ENCODE peak calls at places on chromosomes 6 and 20, in nine cellular contexts. R is GM04504; N is GM23338; E is amygdala; D is activated naive CD8-positive, alpha-beta T cell treated with anti-CD3 and anti-CD28 coated beads for 36 hours; U is naive B cell; M is NT2/D1; P is EL; J is stimulated activated naive CD8-positive, alpha-beta T cell treated with anti-CD3 and anti-CD28 coated beads, Interleukin-15, Interleukin-2, amounts not matched to agents 100 U/mL and 50 U/mL, for 24 hours. T is an unnamed sample.

GRCh38 chr6:97150932-97151331 is 132.1 kb downstream of the MMS22L start:
- DNase-seq in R (no peak), N (no peak), D (no peak), P (no peak), E (no peak), M (no peak), U (no peak), J (no peak), T (no peak)

GRCh38 chr6:37244430-37245310 is 12.9 kb upstream of the TBC1D22B start:
- DNase-seq in N (no peak), D (no peak), M (no peak), J (no peak), P (peak; percentile 100), E (peak; percentile 16), U (no peak), R (peak; percentile 100), T (no peak)

GRCh38 chr6:143158113-143158581 is 97.5 kb downstream of the AIG1 start:
- DNase-seq in J (no peak), N (no peak), D (no peak), E (no peak), P (peak; percentile 60), R (no peak), U (no peak), M (no peak), T (no peak)

GRCh38 chr6:15500901-15501805 is 161.7 kb downstream of the DTNBP1 start:
- DNase-seq in E (no peak), R (no peak), N (no peak), D (no peak), U (no peak), P (no peak), J (no peak), M (no peak), T (no peak)

GRCh38 chr20:58524814-58525213 is 9.6 kb upstream of the APCDD1L start:
- DNase-seq in U (no peak), M (no peak), E (no peak), P (peak; percentile 93), R (peak; percentile 65), N (no peak), J (no peak), D (no peak), T (no peak)

GRCh38 chr6:129513471-129513870 is 196.5 kb downstream of the ARHGAP18 start:
- DNase-seq in R (no peak), M (no peak), N (no peak), D (no peak), U (no peak), E (no peak), P (no peak), J (no peak), T (no peak)

GRCh38 chr6:68876792-68877493 is 241.9 kb downstream of the ADGRB3 start:
- DNase-seq in U (no peak), M (peak; percentile 2), J (no peak), P (peak; percentile 3), D (no peak), E (no peak), N (peak; percentile 46), R (no peak), T (no peak)

GRCh38 chr6:278494-278893 is 13.8 kb upstream of the DUSP22 start:
- DNase-seq in J (no peak), N (no peak), D (no peak), R (no peak), U (no peak), M (no peak), P (no peak), E (no peak), T (no peak)

GRCh38 chr6:34867484-34867883 is 20.4 kb downstream of the TAF11 start:
- DNase-seq in J (no peak), U (no peak), E (no peak), M (no peak), N (peak; percentile 28), D (no peak), R (no peak), P (no peak), T (no peak)

GRCh38 chr20:25867776-25868649 is 171.4 kb upstream of the ZNF337 start:
- DNase-seq in M (no peak), E (peak; percentile 84), J (peak; percentile 76), N (peak; percentile 88), R (no peak), P (peak; percentile 79), U (peak; percentile 59), D (peak; percentile 76), T (peak; percentile 86)

GRCh38 chr6:99822741-99823512 is 171.1 kb downstream of the MCHR2 start:
- DNase-seq in N (peak; percentile 29), U (no peak), M (no peak), R (peak; percentile 50), D (no peak), J (no peak), P (peak; percentile 71), E (peak; percentile 14), T (no peak)

GRCh38 chr6:137631323-137631722 is 137.1 kb upstream of the OLIG3 start:
- DNase-seq in U (no peak), J (no peak), D (no peak), R (no peak), M (no peak), E (no peak), N (peak; percentile 32), P (no peak), T (no peak)

GRCh38 chr6:134787261-134787871 is 162.5 kb downstream of the ALDH8A1 start:
- DNase-seq in N (no peak), D (no peak), E (no peak), M (no peak), J (no peak), P (peak; percentile 66), U (no peak), R (peak; percentile 14), T (no peak)

GRCh38 chr20:5722927-5723326 is 27.3 kb upstream of the SHLD1 start:
- DNase-seq in N (no peak), J (peak; percentile 15), P (no peak), E (no peak), R (no peak), D (peak; percentile 9), U (no peak), M (no peak), T (no peak)

GRCh38 chr6:48186746-48187145 is 75.7 kb upstream of the PTCHD4 start:
- DNase-seq in N (peak; percentile 60), U (no peak), P (no peak), D (no peak), M (no peak), E (no peak), R (no peak), J (no peak), T (no peak)

GRCh38 chr6:41344865-41345264 is 9.5 kb downstream of the NCR2 start:
- DNase-seq in R (no peak), E (no peak), N (no peak), P (no peak), D (peak; percentile 32), J (no peak), M (no peak), U (no peak), T (no peak)

GRCh38 chr6:118240878-118241528 is 307.1 kb upstream of the PLN start:
- DNase-seq in N (no peak), M (no peak), D (no peak), J (no peak), P (no peak), E (no peak), U (no peak), R (no peak), T (no peak)

GRCh38 chr20:57393321-57394086 is 2.3 kb downstream of the RBM38 start:
- DNase-seq in M (no peak), R (no peak), E (no peak), U (no peak), N (no peak), D (no peak), J (no peak), P (no peak), T (no peak)

GRCh38 chr20:37522258-37523011 is 1.4 kb downstream of the NNAT start:
- DNase-seq in E (no peak), D (no peak), J (no peak), P (no peak), R (no peak), U (no peak), N (peak; percentile 95), M (no peak), T (no peak)

GRCh38 chr6:125310994-125311649 is 9.4 kb upstream of the HDDC2 start:
- DNase-seq in E (peak; percentile 14), U (peak; percentile 47), P (peak; percentile 58), M (peak; percentile 25), J (no peak), D (no peak), R (peak; percentile 20), N (peak; percentile 86), T (no peak)

GRCh38 chr20:53294804-53295203 is 298.8 kb downstream of the ZNF217 start:
- DNase-seq in R (no peak), P (no peak), E (no peak), J (no peak), N (no peak), D (no peak), M (no peak), U (no peak), T (no peak)

GRCh38 chr20:38369387-38369786 is 23.1 kb downstream of the LBP start:
- DNase-seq in D (no peak), P (peak; percentile 13), R (no peak), J (no peak), E (no peak), U (no peak), M (no peak), N (peak; percentile 66), T (no peak)

GRCh38 chr20:32968833-32969241 is 35.4 kb downstream of the SUN5 start:
- DNase-seq in N (no peak), R (no peak), E (no peak), J (peak; percentile 44), P (no peak), U (no peak), D (peak; percentile 41), M (no peak), T (no peak)

GRCh38 chr20:354298-354977 is 7.5 kb downstream of the NRSN2 start:
- DNase-seq in R (peak; percentile 41), J (peak; percentile 77), E (peak; percentile 62), D (peak; percentile 77), U (peak; percentile 81), P (peak; percentile 73), N (peak; percentile 91), M (no peak), T (no peak)

GRCh38 chr20:25178563-25179438 is 16.7 kb upstream of the ENTPD6 start:
- DNase-seq in M (no peak), E (peak; percentile 8), N (peak; percentile 75), J (no peak), R (peak; percentile 64), P (peak; percentile 95), U (no peak), D (no peak), T (no peak)

GRCh38 chr6:127618729-127619128 is 41.8 kb downstream of the C6orf58 start:
- DNase-seq in N (no peak), U (no peak), E (no peak), J (no peak), R (no peak), D (no peak), M (no peak), P (peak; percentile 77), T (no peak)

GRCh38 chr6:94289131-94289530 is 869.8 kb upstream of the EPHA7 start:
- DNase-seq in R (no peak), D (no peak), E (no peak), J (no peak), P (no peak), U (no peak), M (no peak), N (peak; percentile 14), T (no peak)

GRCh38 chr6:160791459-160791858 is 89.4 kb downstream of the PLG start:
- DNase-seq in M (no peak), R (no peak), P (no peak), E (no peak), J (no peak), D (no peak), N (no peak), U (no peak), T (no peak)

GRCh38 chr20:61731363-61732181 is 334.1 kb downstream of the TAF4 start:
- DNase-seq in M (no peak), U (no peak), R (peak; percentile 20), J (no peak), N (no peak), P (peak; percentile 39), E (no peak), D (no peak), T (no peak)

GRCh38 chr20:32114305-32114960 is 4.9 kb downstream of the TM9SF4 start:
- DNase-seq in D (no peak), R (peak; percentile 39), N (no peak), P (peak; percentile 13), E (no peak), U (no peak), M (no peak), J (no peak), T (no peak)

GRCh38 chr20:23116301-23117089 is 30.4 kb upstream of the CD93 start:
- DNase-seq in U (no peak), D (no peak), J (no peak), P (peak; percentile 50), R (peak; percentile 17), E (no peak), M (no peak), N (no peak), T (no peak)